ENCODE peak calls at places on chromosomes 4 and X, in six cellular contexts. One of them, this sample, is unnamed.

GRCh38 chrX:119549327-119550016 is 15.7 kb downstream of the STEEP1 start:
- DNase-seq in neuronal stem cell: no peak
- DNase-seq in mesenchymal stem cell: no peak
- DNase-seq in IMR-90: no peak
- DNase-seq in H1: no peak
- DNase-seq in trophoblast cell: no peak
- DNase-seq in this sample: no peak

GRCh38 chr4:26671111-26671510 is 87.2 kb downstream of the TBC1D19 start:
- DNase-seq in neuronal stem cell: peak; percentile 2
- DNase-seq in mesenchymal stem cell: no peak
- DNase-seq in IMR-90: no peak
- DNase-seq in H1: no peak
- DNase-seq in trophoblast cell: no peak
- DNase-seq in this sample: no peak

GRCh38 chr4:41693629-41694028 is 54.9 kb downstream of the PHOX2B start:
- DNase-seq in neuronal stem cell: peak; percentile 18
- DNase-seq in mesenchymal stem cell: peak; percentile 42
- DNase-seq in IMR-90: peak; percentile 56
- DNase-seq in H1: no peak
- DNase-seq in trophoblast cell: no peak
- DNase-seq in this sample: no peak

GRCh38 chr4:184123009-184123408 is 94.7 kb downstream of the ENPP6 start:
- DNase-seq in neuronal stem cell: no peak
- DNase-seq in mesenchymal stem cell: no peak
- DNase-seq in IMR-90: no peak
- DNase-seq in H1: no peak
- DNase-seq in trophoblast cell: no peak
- DNase-seq in this sample: no peak

GRCh38 chr4:87180767-87181166 is 39.7 kb downstream of the KLHL8 start:
- DNase-seq in neuronal stem cell: no peak
- DNase-seq in mesenchymal stem cell: no peak
- DNase-seq in IMR-90: peak; percentile 12
- DNase-seq in H1: no peak
- DNase-seq in trophoblast cell: no peak
- DNase-seq in this sample: no peak

GRCh38 chr4:47122592-47123291 is 91.4 kb downstream of the GABRB1 start:
- DNase-seq in neuronal stem cell: peak; percentile 80
- DNase-seq in mesenchymal stem cell: peak; percentile 83
- DNase-seq in IMR-90: peak; percentile 81
- DNase-seq in H1: peak; percentile 51
- DNase-seq in trophoblast cell: peak; percentile 57
- DNase-seq in this sample: peak; percentile 77

GRCh38 chrX:133415276-133416105 is at the start of gene GPC4:
- DNase-seq in neuronal stem cell: peak; percentile 51
- DNase-seq in mesenchymal stem cell: peak; percentile 67
- DNase-seq in IMR-90: no peak
- DNase-seq in H1: no peak
- DNase-seq in trophoblast cell: peak; percentile 22
- DNase-seq in this sample: peak; percentile 78

GRCh38 chr4:169664615-169665014 is 44.2 kb downstream of the CLCN3 start:
- DNase-seq in neuronal stem cell: no peak
- DNase-seq in mesenchymal stem cell: no peak
- DNase-seq in IMR-90: no peak
- DNase-seq in H1: no peak
- DNase-seq in trophoblast cell: no peak
- DNase-seq in this sample: no peak

GRCh38 chrX:134423606-134424005 is 36.4 kb upstream of the HPRT1 start:
- DNase-seq in neuronal stem cell: no peak
- DNase-seq in mesenchymal stem cell: peak; percentile 15
- DNase-seq in IMR-90: peak; percentile 47
- DNase-seq in H1: no peak
- DNase-seq in trophoblast cell: no peak
- DNase-seq in this sample: no peak

GRCh38 chr4:83208776-83209365 is 75.7 kb downstream of the COQ2 start:
- DNase-seq in neuronal stem cell: no peak
- DNase-seq in mesenchymal stem cell: peak; percentile 24
- DNase-seq in IMR-90: no peak
- DNase-seq in H1: no peak
- DNase-seq in trophoblast cell: peak; percentile 79
- DNase-seq in this sample: no peak
- H2AK5ac ChIP-seq in neuronal stem cell: no peak overlapping the region
- H2AK5ac ChIP-seq in mesenchymal stem cell: peak overlapping the region; percentile 22
- H2AK5ac ChIP-seq in IMR-90: peak overlapping the region; percentile 96
- H2AK5ac ChIP-seq in H1: no peak overlapping the region
- H2AK5ac ChIP-seq in trophoblast cell: no peak overlapping the region
- H2AK5ac ChIP-seq in this sample: no peak overlapping the region

DNA sequence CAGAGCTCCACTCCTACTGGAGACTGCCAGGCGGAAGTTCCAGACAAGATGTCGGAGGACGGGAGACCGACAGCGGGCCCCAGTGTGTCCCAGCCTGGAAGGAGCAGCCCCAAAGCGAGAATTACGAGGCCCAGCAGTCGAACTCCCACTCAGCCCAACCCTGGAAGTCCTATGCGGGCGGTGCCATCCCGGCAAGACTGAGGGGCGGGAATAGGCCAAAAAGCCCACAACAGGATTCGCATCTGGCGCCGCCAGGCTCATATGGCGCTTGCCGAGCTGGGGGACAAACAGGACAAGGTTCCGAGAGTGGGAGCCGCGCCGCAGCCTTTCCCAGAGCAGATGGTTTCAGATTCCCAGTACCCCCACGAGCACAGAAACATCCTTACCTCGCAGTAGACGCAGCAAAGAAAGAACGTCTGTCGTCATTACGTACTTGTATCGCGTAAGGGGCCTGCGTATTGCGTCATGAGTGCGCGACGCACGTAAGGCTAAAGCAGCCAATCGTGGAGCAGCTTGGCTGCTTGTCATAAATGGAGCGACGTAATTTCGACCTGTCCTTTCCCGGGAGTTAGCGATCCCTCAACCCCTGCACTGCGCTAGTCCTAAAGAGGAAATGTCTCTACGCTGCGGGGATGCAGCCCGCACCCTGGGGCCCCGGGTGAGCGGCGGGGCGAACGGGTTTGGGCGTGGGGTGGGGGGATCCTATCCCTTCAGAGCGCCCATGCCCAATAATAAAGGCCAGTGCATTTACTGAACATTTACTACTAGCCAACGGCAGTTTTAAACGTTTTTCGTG is at the start of the genes LIAS and RPL9:
- DNase-seq in neuronal stem cell: peak; percentile 99
- DNase-seq in mesenchymal stem cell: peak; percentile 99
- DNase-seq in IMR-90: peak; percentile 100
- DNase-seq in H1: peak; percentile 96
- DNase-seq in trophoblast cell: peak; percentile 98
- DNase-seq in this sample: peak; percentile 96
- H4K91ac ChIP-seq in neuronal stem cell: no peak within 1 kb of the TSS
- H4K91ac ChIP-seq in mesenchymal stem cell: peak within 1 kb of the TSS; percentile 60
- H4K91ac ChIP-seq in IMR-90: peak within 1 kb of the TSS; percentile 51
- H4K91ac ChIP-seq in H1: peak within 1 kb of the TSS; percentile 70
- H4K91ac ChIP-seq in trophoblast cell: peak within 1 kb of the TSS; percentile 83
- H4K91ac ChIP-seq in this sample: peak within 1 kb of the TSS; percentile 63

DNA sequence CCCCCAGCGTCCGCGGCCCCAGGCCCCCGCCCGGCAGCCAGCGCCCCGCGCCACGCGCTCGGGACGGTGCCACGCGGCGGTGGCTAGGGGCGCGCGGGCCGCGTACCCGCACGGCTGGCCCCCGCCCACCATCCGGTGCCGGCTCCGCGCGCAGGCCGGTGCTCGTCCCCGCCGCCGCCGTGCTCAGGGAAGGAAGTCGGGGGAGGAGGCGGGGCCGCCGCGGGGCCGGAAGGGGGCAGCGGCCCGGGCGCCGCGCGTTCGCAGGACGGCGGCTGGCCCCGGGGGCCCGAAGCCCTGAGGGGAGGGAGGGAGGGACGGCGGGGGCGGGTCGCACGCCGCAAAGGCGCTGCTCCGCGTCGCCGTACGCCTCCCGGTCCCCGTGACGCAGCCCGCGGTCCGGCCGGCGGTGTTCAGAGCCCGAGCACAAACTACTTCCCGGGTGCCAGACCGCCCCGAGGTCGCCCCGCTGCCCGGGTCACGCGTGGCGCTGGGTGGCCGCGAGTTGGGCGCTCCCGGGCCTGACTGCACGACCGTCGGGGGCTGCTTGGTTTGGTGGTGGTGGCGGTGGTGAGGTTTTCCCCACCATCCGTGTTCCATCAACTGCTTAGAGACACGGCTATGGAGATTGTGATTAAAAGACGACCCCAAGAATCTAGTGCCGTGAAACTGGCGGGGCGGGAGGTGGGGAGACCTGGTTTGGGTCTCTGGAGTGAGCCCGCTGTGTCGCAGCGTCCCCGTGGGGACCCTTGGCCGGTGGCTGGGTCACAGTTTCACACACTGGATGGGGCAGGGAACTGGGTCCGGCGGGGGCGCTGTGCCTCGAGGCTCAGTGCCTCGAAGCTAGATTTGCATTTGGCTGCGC is at the start of gene DCTD:
- DNase-seq in neuronal stem cell: peak; percentile 70
- DNase-seq in mesenchymal stem cell: peak; percentile 73
- DNase-seq in IMR-90: peak; percentile 65
- DNase-seq in H1: no peak
- DNase-seq in trophoblast cell: peak; percentile 27
- DNase-seq in this sample: peak; percentile 80
- H2AK5ac ChIP-seq in neuronal stem cell: peak within 1 kb of the TSS; percentile 86
- H2AK5ac ChIP-seq in mesenchymal stem cell: peak within 1 kb of the TSS; percentile 63
- H2AK5ac ChIP-seq in IMR-90: peak within 1 kb of the TSS; percentile 93
- H2AK5ac ChIP-seq in H1: no peak within 1 kb of the TSS
- H2AK5ac ChIP-seq in trophoblast cell: peak within 1 kb of the TSS; percentile 90
- H2AK5ac ChIP-seq in this sample: no peak within 1 kb of the TSS

GRCh38 chr4:109969909-109970308 is 57.2 kb downstream of the EGF start:
- DNase-seq in neuronal stem cell: no peak
- DNase-seq in mesenchymal stem cell: no peak
- DNase-seq in IMR-90: no peak
- DNase-seq in H1: no peak
- DNase-seq in trophoblast cell: no peak
- DNase-seq in this sample: no peak
- H4K91ac ChIP-seq in neuronal stem cell: no peak overlapping the region
- H4K91ac ChIP-seq in mesenchymal stem cell: no peak overlapping the region
- H4K91ac ChIP-seq in IMR-90: no peak overlapping the region
- H4K91ac ChIP-seq in H1: no peak overlapping the region
- H4K91ac ChIP-seq in trophoblast cell: no peak overlapping the region
- H4K91ac ChIP-seq in this sample: no peak overlapping the region

DNA sequence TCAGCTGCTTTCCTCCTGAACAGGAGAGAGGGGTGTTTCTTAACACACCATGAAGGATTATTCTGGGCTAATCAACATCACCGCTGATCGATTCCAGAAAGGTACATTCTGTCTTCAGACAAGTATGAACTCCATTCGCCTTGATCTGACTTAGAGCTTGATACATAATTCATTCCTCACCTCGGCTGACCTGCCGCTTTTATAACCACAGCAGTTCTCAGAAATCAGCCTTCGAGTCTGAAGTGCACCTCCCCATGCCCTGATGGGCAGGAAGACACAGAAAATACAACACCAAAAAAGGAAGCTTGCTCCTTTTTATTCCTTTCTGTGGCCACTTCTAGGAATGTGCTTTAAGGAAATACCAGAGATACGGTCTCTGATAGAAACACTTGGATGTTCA is 85.7 kb downstream of the JAKMIP1 start:
- DNase-seq in neuronal stem cell: no peak
- DNase-seq in mesenchymal stem cell: no peak
- DNase-seq in IMR-90: no peak
- DNase-seq in H1: no peak
- DNase-seq in trophoblast cell: no peak
- DNase-seq in this sample: no peak
- H2AK5ac ChIP-seq in neuronal stem cell: no peak overlapping the region
- H2AK5ac ChIP-seq in mesenchymal stem cell: no peak overlapping the region
- H2AK5ac ChIP-seq in IMR-90: no peak overlapping the region
- H2AK5ac ChIP-seq in H1: no peak overlapping the region
- H2AK5ac ChIP-seq in trophoblast cell: no peak overlapping the region
- H2AK5ac ChIP-seq in this sample: no peak overlapping the region

GRCh38 chr4:54526560-54526959 is 131.2 kb upstream of the KIT start:
- DNase-seq in neuronal stem cell: no peak
- DNase-seq in mesenchymal stem cell: no peak
- DNase-seq in IMR-90: no peak
- DNase-seq in H1: no peak
- DNase-seq in trophoblast cell: no peak
- DNase-seq in this sample: no peak

GRCh38 chr4:54525602-54526001 is 132.2 kb upstream of the KIT start:
- DNase-seq in neuronal stem cell: no peak
- DNase-seq in mesenchymal stem cell: peak; percentile 60
- DNase-seq in IMR-90: peak; percentile 91
- DNase-seq in H1: no peak
- DNase-seq in trophoblast cell: peak; percentile 95
- DNase-seq in this sample: no peak

DNA sequence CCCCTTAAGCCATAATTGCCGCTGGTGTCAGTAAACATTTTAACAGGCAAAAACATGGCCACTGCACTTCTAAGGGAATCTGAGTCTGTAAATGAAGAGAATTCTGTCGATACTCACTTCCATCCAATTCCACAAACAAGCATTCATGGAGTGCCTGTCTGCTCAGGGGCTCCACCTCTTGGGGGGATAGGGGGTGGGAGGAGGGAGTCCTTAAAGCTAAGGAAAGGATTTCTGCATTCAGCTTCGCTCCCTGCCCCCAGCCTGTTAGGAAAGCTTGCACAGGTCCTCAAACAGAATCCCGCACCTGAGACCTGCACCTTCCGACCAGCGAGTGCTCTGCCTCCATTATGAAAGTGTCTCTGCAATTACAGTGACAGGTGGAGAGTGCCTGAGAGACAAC is 130.2 kb upstream of the KIT start:
- DNase-seq in neuronal stem cell: no peak
- DNase-seq in mesenchymal stem cell: no peak
- DNase-seq in IMR-90: no peak
- DNase-seq in H1: no peak
- DNase-seq in trophoblast cell: no peak
- DNase-seq in this sample: no peak
- H4K91ac ChIP-seq in neuronal stem cell: no peak overlapping the region
- H4K91ac ChIP-seq in mesenchymal stem cell: peak overlapping the region; percentile 50
- H4K91ac ChIP-seq in IMR-90: no peak overlapping the region
- H4K91ac ChIP-seq in H1: no peak overlapping the region
- H4K91ac ChIP-seq in trophoblast cell: no peak overlapping the region
- H4K91ac ChIP-seq in this sample: no peak overlapping the region

GRCh38 chr4:139552506-139552905 is 3.5 kb downstream of the SETD7 start:
- DNase-seq in neuronal stem cell: no peak
- DNase-seq in mesenchymal stem cell: peak; percentile 75
- DNase-seq in IMR-90: peak; percentile 53
- DNase-seq in H1: no peak
- DNase-seq in trophoblast cell: peak; percentile 36
- DNase-seq in this sample: no peak
- H2AK5ac ChIP-seq in neuronal stem cell: no peak overlapping the region
- H2AK5ac ChIP-seq in mesenchymal stem cell: no peak overlapping the region
- H2AK5ac ChIP-seq in IMR-90: no peak overlapping the region
- H2AK5ac ChIP-seq in H1: no peak overlapping the region
- H2AK5ac ChIP-seq in trophoblast cell: peak overlapping the region; percentile 69
- H2AK5ac ChIP-seq in this sample: no peak overlapping the region

DNA sequence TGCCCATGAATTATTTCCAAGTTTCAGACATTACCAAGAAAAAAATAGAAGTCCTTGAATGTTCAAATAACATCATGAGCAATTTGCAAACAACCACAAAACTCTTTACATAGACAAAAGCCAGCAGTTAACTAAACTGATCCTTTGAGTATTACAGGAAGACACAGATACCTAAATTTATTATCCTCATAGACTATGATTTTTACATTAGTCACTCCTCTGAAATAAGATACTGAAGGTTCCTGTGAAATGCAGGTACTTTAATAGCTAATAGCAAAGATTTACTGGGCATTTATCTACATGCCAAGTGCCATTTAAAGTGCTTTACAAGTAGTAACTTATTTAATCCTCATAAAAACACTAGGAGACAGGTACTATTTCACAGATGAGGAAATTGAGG is 37.7 kb downstream of the GPR82 start:
- DNase-seq in neuronal stem cell: no peak
- DNase-seq in mesenchymal stem cell: no peak
- DNase-seq in IMR-90: no peak
- DNase-seq in H1: no peak
- DNase-seq in trophoblast cell: no peak
- DNase-seq in this sample: no peak
- H4K91ac ChIP-seq in neuronal stem cell: no peak overlapping the region
- H4K91ac ChIP-seq in mesenchymal stem cell: no peak overlapping the region
- H4K91ac ChIP-seq in IMR-90: no peak overlapping the region
- H4K91ac ChIP-seq in H1: no peak overlapping the region
- H4K91ac ChIP-seq in trophoblast cell: no peak overlapping the region
- H4K91ac ChIP-seq in this sample: no peak overlapping the region